ENCODE peak calls at places on chromosomes 2 and 18, in four cellular contexts. S is sciatic nerve, G is HTR-8/SVneo, V is non-pigmented ciliary epithelial cell. A is an unnamed sample.

GRCh38 chr2:96153991-96154431 is 8.8 kb upstream of the DUSP2 start:
- DNase-seq in S (peak; percentile 30), G (no peak), V (no peak), A (no peak)

GRCh38 chr2:207531024-207531411 is 1.3 kb downstream of the CREB1 start:
- DNase-seq in S (no peak), G (no peak), V (no peak), A (peak; percentile 29)

GRCh38 chr2:176081993-176082884 is 1.5 kb downstream of the EVX2 start:
- DNase-seq in S (no peak), G (no peak), V (no peak), A (no peak)

GRCh38 chr2:241173557-241173956 is 14.9 kb upstream of the ANO7 start:
- DNase-seq in S (no peak), G (no peak), V (no peak), A (no peak)

GRCh38 chr2:70657246-70657645 is 103.6 kb upstream of the TGFA start:
- DNase-seq in S (no peak), G (no peak), V (no peak), A (peak; percentile 10)

GRCh38 chr2:20534913-20535801 is 88.3 kb downstream of the RHOB start:
- DNase-seq in S (no peak), G (no peak), V (no peak), A (no peak)

GRCh38 chr18:13284330-13285027 is 65.9 kb downstream of the LDLRAD4 start:
- DNase-seq in S (no peak), G (no peak), V (no peak), A (no peak)

GRCh38 chr18:74868461-74868860 is 270.8 kb downstream of the ZNF407 start:
- DNase-seq in S (no peak), G (no peak), V (no peak), A (no peak)

GRCh38 chr2:134683561-134684112 is 35.2 kb downstream of the TMEM163 start:
- DNase-seq in S (no peak), G (no peak), V (no peak), A (no peak)

GRCh38 chr2:9797086-9797485 is 46.2 kb upstream of the TAF1B start:
- DNase-seq in S (no peak), G (no peak), V (no peak), A (no peak)

GRCh38 chr2:207825033-207825957 is 55.6 kb upstream of the FZD5 start:
- DNase-seq in S (peak; percentile 12), G (no peak), V (no peak), A (no peak)

GRCh38 chr2:189298038-189298437 is 118.5 kb upstream of the COL5A2 start:
- DNase-seq in S (no peak), G (no peak), V (no peak), A (no peak)

GRCh38 chr2:217875556-217876252 is 127.1 kb downstream of the TNS1 start:
- DNase-seq in S (no peak), G (no peak), V (no peak), A (no peak)

GRCh38 chr2:20575935-20576597 is 74.8 kb downstream of the HS1BP3 start:
- DNase-seq in S (no peak), G (no peak), V (no peak), A (no peak)

GRCh38 chr18:50938912-50939311 is 28.9 kb upstream of the ELAC1 start:
- DNase-seq in S (no peak), G (no peak), V (no peak), A (no peak)

GRCh38 chr2:223884399-223884798 is 47.0 kb upstream of the AP1S3 start:
- DNase-seq in S (no peak), G (no peak), V (peak; percentile 15), A (no peak)

GRCh38 chr2:135512099-135512498 is 18.9 kb downstream of the ZRANB3 start:
- DNase-seq in S (no peak), G (no peak), V (no peak), A (no peak)

GRCh38 chr2:226618875-226619605 is 180.6 kb downstream of the IRS1 start:
- DNase-seq in S (no peak), G (no peak), V (peak; percentile 35), A (peak; percentile 91)

GRCh38 chr2:196314780-196315179 is 143.4 kb upstream of the STK17B start:
- DNase-seq in S (no peak), G (no peak), V (no peak), A (no peak)

GRCh38 chr2:99806758-99807157 is 316.9 kb upstream of the REV1 start:
- DNase-seq in S (no peak), G (peak; percentile 20), V (peak; percentile 63), A (no peak)

GRCh38 chr2:170222298-170222697 is 44.4 kb downstream of the MYO3B start:
- DNase-seq in S (no peak), G (no peak), V (no peak), A (peak; percentile 70)

GRCh38 chr2:38037757-38038615 is 38.0 kb downstream of the CYP1B1 start:
- DNase-seq in S (peak; percentile 75), G (no peak), V (no peak), A (peak; percentile 28)

GRCh38 chr2:190121971-190122370 is 59.4 kb upstream of the MSTN start:
- DNase-seq in S (no peak), G (peak; percentile 24), V (no peak), A (peak; percentile 30)

GRCh38 chr18:57748770-57749603 is 54.1 kb downstream of the ATP8B1 start:
- DNase-seq in S (no peak), G (no peak), V (no peak), A (peak; percentile 97)

GRCh38 chr2:71856709-71857525 is 290.7 kb downstream of the CYP26B1 start:
- DNase-seq in S (no peak), G (no peak), V (no peak), A (no peak)

GRCh38 chr2:71477231-71477681 is 23.9 kb downstream of the DYSF start:
- DNase-seq in S (no peak), G (no peak), V (no peak), A (no peak)

GRCh38 chr2:164644036-164644700 is 22.9 kb upstream of the GRB14 start:
- DNase-seq in S (no peak), G (no peak), V (no peak), A (no peak)

GRCh38 chr2:192004188-192004963 is 157.5 kb upstream of the CAVIN2 start:
- DNase-seq in S (no peak), G (no peak), V (no peak), A (peak; percentile 13)

GRCh38 chr2:233385489-233386044 is 31.3 kb downstream of the DGKD start:
- DNase-seq in S (no peak), G (no peak), V (no peak), A (no peak)

GRCh38 chr2:11411768-11412448 is 54.1 kb downstream of the E2F6 start:
- DNase-seq in S (peak; percentile 74), G (peak; percentile 64), V (no peak), A (peak; percentile 44)

GRCh38 chr2:75007819-75008218 is 49.4 kb downstream of the POLE4 start:
- DNase-seq in S (no peak), G (no peak), V (no peak), A (peak; percentile 3)

GRCh38 chr2:101160454-101160853 is 9.3 kb upstream of the TBC1D8 start:
- DNase-seq in S (no peak), G (no peak), V (no peak), A (no peak)

GRCh38 chr2:203787954-203788353 is 79.6 kb upstream of the CTLA4 start:
- DNase-seq in S (no peak), G (no peak), V (no peak), A (no peak)

GRCh38 chr2:113376935-113377445 is 60.5 kb upstream of the ZNG1B start:
- DNase-seq in S (no peak), G (no peak), V (no peak), A (no peak)